ENCODE peak calls at places on chromosomes 7 and 10, in nine cellular contexts. S is GM23338, B is GM23248, D is OCI-LY7, Y is HCT116, V is neural progenitor cell, G is PC-3, F is hepatocyte, A is MM.1S. U is an unnamed sample.

GRCh38 chr10:103837370-103838094 is 17.8 kb downstream of the SH3PXD2A start:
- DNase-seq in S (no peak), B (no peak), D (peak; percentile 70), Y (no peak), V (no peak), G (no peak), F (no peak), A (peak; percentile 37), U (no peak)

GRCh38 chr7:155394413-155394812 is 63.5 kb upstream of the EN2 start:
- DNase-seq in S (no peak), B (no peak), D (no peak), Y (no peak), V (no peak), G (no peak), F (no peak), A (no peak), U (no peak)

GRCh38 chr10:29163746-29164145 is 125.1 kb upstream of the LYZL1 start:
- DNase-seq in S (no peak), B (peak; percentile 67), D (no peak), Y (no peak), V (no peak), G (peak; percentile 63), F (no peak), A (no peak), U (no peak)

GRCh38 chr10:114876602-114877300 is 55.2 kb downstream of the FHIP2A start:
- DNase-seq in S (peak; percentile 96), B (peak; percentile 82), D (peak; percentile 61), Y (peak; percentile 74), V (peak; percentile 85), G (peak; percentile 68), F (peak; percentile 81), A (peak; percentile 72), U (peak; percentile 80)

GRCh38 chr7:140176271-140176701 is 497 bp downstream of the KDM7A start:
- DNase-seq in S (peak; percentile 34), B (peak; percentile 66), D (peak; percentile 13), Y (no peak), V (peak; percentile 58), G (no peak), F (peak; percentile 58), A (peak; percentile 23), U (peak; percentile 80)

GRCh38 chr10:92027141-92027540 is 103.6 kb downstream of the BTAF1 start:
- DNase-seq in S (no peak), B (no peak), D (no peak), Y (no peak), V (no peak), G (peak; percentile 15), F (peak; percentile 17), A (no peak), U (no peak)

GRCh38 chr7:35260254-35260653 is 6.4 kb upstream of the TBX20 start:
- DNase-seq in S (peak; percentile 40), B (no peak), D (no peak), Y (no peak), V (peak; percentile 49), G (no peak), F (no peak), A (no peak), U (no peak)

GRCh38 chr10:104199567-104199966 is 32.6 kb downstream of the CFAP43 start:
- DNase-seq in S (no peak), B (no peak), D (no peak), Y (no peak), V (no peak), G (no peak), F (peak; percentile 15), A (no peak), U (no peak)

GRCh38 chr7:143345428-143345900 is 17.0 kb downstream of the FAM131B start:
- DNase-seq in S (peak; percentile 95), B (peak; percentile 52), D (no peak), Y (peak; percentile 73), V (peak; percentile 88), G (no peak), F (peak; percentile 82), A (no peak), U (peak; percentile 71)

GRCh38 chr10:71708897-71709882 is 10.4 kb downstream of the C10orf105 start:
- DNase-seq in S (peak; percentile 17), B (no peak), D (no peak), Y (no peak), V (no peak), G (no peak), F (no peak), A (no peak), U (no peak)

GRCh38 chr7:115724400-115725056 is 306.0 kb downstream of the TFEC start:
- DNase-seq in S (no peak), B (no peak), D (no peak), Y (no peak), V (no peak), G (peak; percentile 19), F (peak; percentile 6), A (no peak), U (no peak)

GRCh38 chr10:114917927-114918672 is 19.9 kb upstream of the TRUB1 start:
- DNase-seq in S (peak; percentile 64), B (no peak), D (no peak), Y (no peak), V (peak; percentile 15), G (peak; percentile 49), F (peak; percentile 24), A (no peak), U (no peak)

GRCh38 chr10:84296071-84296981 is 32.1 kb upstream of the CCSER2 start:
- DNase-seq in S (peak; percentile 81), B (peak; percentile 81), D (no peak), Y (no peak), V (no peak), G (no peak), F (no peak), A (no peak), U (no peak)

GRCh38 chr10:65291276-65291675 is 1634.6 kb upstream of the LRRTM3 start:
- DNase-seq in S (no peak), B (no peak), D (no peak), Y (no peak), V (no peak), G (peak; percentile 87), F (no peak), A (no peak), U (no peak)

GRCh38 chr7:142445019-142445686 is 187.3 kb upstream of the PRSS58 start:
- DNase-seq in S (peak; percentile 88), B (no peak), D (peak; percentile 11), Y (peak; percentile 12), V (peak; percentile 73), G (peak; percentile 56), F (no peak), A (peak; percentile 78), U (no peak)

GRCh38 chr10:8485032-8485431 is 430.5 kb downstream of the GATA3 start:
- DNase-seq in S (no peak), B (no peak), D (no peak), Y (no peak), V (no peak), G (no peak), F (no peak), A (no peak), U (no peak)

GRCh38 chr10:117136391-117136975 is 1.6 kb downstream of the VAX1 start:
- DNase-seq in S (peak; percentile 36), B (no peak), D (no peak), Y (no peak), V (peak; percentile 36), G (no peak), F (no peak), A (no peak), U (peak; percentile 27)

GRCh38 chr10:100897976-100898375 is 14.8 kb upstream of the SLF2 start:
- DNase-seq in S (no peak), B (no peak), D (no peak), Y (no peak), V (no peak), G (no peak), F (no peak), A (no peak), U (no peak)

GRCh38 chr7:44079221-44080021 is 2.9 kb downstream of the POLM start:
- DNase-seq in S (no peak), B (no peak), D (no peak), Y (no peak), V (no peak), G (no peak), F (no peak), A (no peak), U (peak; percentile 11)

GRCh38 chr7:96311967-96312366 is 9.9 kb downstream of the SLC25A13 start:
- DNase-seq in S (no peak), B (peak; percentile 25), D (no peak), Y (no peak), V (no peak), G (no peak), F (peak; percentile 55), A (no peak), U (no peak)
- TF ChIP-seq EZH2phosphoT487 in S (no peak), B (no peak), D (no peak), Y (no peak), V (no peak), G (no peak), F (no peak), A (no peak), U (no peak)

DNA sequence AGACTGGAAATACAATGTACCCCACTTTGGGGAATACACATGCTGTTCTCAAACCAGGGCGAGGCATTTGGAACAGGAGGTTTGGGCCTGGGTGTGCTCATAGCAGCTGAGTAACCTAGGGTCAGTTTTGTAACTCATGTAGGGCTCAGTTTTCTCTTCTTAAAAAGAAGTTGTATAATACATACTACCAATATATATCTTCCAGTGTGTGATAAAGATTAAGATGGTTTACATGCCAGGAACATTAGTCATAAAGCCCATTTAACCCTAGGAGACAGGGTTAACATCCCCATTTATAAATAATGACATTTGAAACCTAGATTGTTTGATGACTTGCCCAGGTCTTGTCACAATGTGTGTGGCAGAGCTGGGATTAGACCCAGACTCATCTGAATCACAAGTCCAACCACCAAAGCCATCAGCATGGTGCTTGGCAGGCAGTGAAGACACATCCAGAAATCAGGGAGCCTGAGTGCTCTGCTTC is 6.0 kb downstream of the AKR1B10 start:
- DNase-seq in S (no peak), B (peak; percentile 4), D (no peak), Y (no peak), V (no peak), G (peak; percentile 92), F (no peak), A (no peak), U (no peak)
- TF ChIP-seq EZH2phosphoT487 in S (no peak), B (no peak), D (no peak), Y (no peak), V (no peak), G (no peak), F (no peak), A (no peak), U (no peak)

GRCh38 chr10:131017566-131018285 is 293.8 kb downstream of the TCERG1L start:
- DNase-seq in S (no peak), B (no peak), D (no peak), Y (no peak), V (no peak), G (no peak), F (no peak), A (no peak), U (no peak)
- TF ChIP-seq EZH2phosphoT487 in S (no peak), B (no peak), D (no peak), Y (no peak), V (no peak), G (no peak), F (no peak), A (no peak), U (no peak)

DNA sequence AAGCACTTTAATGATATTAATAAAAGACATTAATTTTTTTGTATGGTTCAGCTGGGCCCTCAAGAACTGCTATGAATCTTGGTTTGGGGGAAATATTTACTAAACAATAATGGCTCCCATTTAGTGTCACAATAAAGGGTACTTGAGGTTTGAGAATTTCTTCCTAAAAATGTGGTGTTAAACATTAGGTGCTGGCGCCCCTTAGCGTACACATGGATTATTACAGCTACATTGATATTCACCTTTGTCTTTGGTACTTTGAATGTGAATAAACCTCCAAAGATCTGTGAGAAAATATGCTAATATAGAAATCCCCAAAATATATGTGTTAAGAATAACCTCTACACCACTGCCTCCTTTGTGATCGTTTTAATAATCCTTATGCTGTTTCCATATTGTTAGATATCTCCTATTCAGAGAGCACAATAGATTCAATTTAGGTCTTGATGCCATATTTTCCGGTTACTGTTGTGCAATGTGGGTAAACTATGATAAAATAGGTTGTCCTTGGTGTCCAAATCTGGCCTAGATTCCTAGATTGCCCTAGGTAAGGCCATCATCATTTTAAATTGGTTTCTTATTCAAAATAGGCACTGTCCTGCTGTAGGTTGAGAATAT is 161.8 kb upstream of the CACNA2D1 start:
- DNase-seq in S (peak; percentile 76), B (peak; percentile 66), D (peak; percentile 29), Y (peak; percentile 18), V (peak; percentile 56), G (peak; percentile 59), F (peak; percentile 60), A (peak; percentile 38), U (peak; percentile 65)
- TF ChIP-seq EZH2phosphoT487 in S (no peak), B (no peak), D (no peak), Y (no peak), V (no peak), G (no peak), F (no peak), A (no peak), U (no peak)